ENCODE peak calls at places on chromosome 18, in nine cellular contexts. T is AG09319; S is Peyer's patch; U is stimulated activated CD4-positive, alpha-beta T cell treated with anti-CD3 and anti-CD28 coated beads, Interleukin-12 subunit alpha, Interleukin-12 subunit beta, amount 100 ng/mL, for 48 hours; K is naive thymus-derived CD8-positive, alpha-beta T cell; E is activated T-cell treated with anti-CD3 and anti-CD28 coated beads for 48 hours; B is fibroblast of gingiva; A is GM19239; W is cardiac septum. L is an unnamed sample.

GRCh38 chr18:5993938-5994337 is 98.6 kb upstream of the TMEM200C start:
- DNase-seq in T (no peak), S (no peak), U (no peak), K (no peak), E (no peak), B (no peak), A (no peak), W (no peak), L (no peak)

GRCh38 chr18:59927246-59927825 is 27.5 kb downstream of the PMAIP1 start:
- DNase-seq in T (no peak), S (no peak), U (peak), K (no peak), E (no peak), B (no peak), A (no peak), W (no peak), L (peak)

GRCh38 chr18:8951491-8951890 is 151.0 kb upstream of the NDUFV2 start:
- DNase-seq in T (no peak), S (no peak), U (no peak), K (no peak), E (no peak), B (no peak), A (peak), W (no peak), L (no peak)

GRCh38 chr18:50240083-50240563 is 26.2 kb downstream of the CFAP53 start:
- DNase-seq in T (no peak), S (no peak), U (no peak), K (no peak), E (no peak), B (no peak), A (no peak), W (no peak), L (no peak)

GRCh38 chr18:38951633-38952032 is 1386.0 kb upstream of the CELF4 start:
- DNase-seq in T (no peak), S (no peak), U (no peak), K (no peak), E (no peak), B (no peak), A (no peak), W (no peak), L (no peak)

GRCh38 chr18:37674570-37674969 is 109.0 kb upstream of the CELF4 start:
- DNase-seq in T (no peak), S (no peak), U (no peak), K (no peak), E (no peak), B (no peak), A (no peak), W (no peak), L (no peak)

GRCh38 chr18:44819944-44820510 is 139.3 kb downstream of the SETBP1 start:
- DNase-seq in T (no peak), S (no peak), U (no peak), K (no peak), E (no peak), B (peak), A (no peak), W (peak), L (no peak)

GRCh38 chr18:57267368-57267767 is 85.0 kb upstream of the ST8SIA3 start:
- DNase-seq in T (no peak), S (no peak), U (no peak), K (no peak), E (no peak), B (no peak), A (no peak), W (no peak), L (no peak)

GRCh38 chr18:5197032-5197434 is at the start of gene AKAIN1:
- DNase-seq in T (no peak), S (no peak), U (peak), K (peak), E (peak), B (no peak), A (peak), W (no peak), L (no peak)

GRCh38 chr18:69402219-69402989 is 1.7 kb downstream of the DOK6 start:
- DNase-seq in T (no peak), S (no peak), U (no peak), K (no peak), E (no peak), B (no peak), A (no peak), W (no peak), L (no peak)

L was measured in stimulated activated naive B cell treated with anti-CD40 and anti-IgM and Interleukin-4, amounts not matched to agents 10 μg/mL and 1 μg/mL and 100 μg/mL, for 72 hours.